ENCODE peak calls at places on chromosome 17, in five cellular contexts. G is fibroblast of lung, Y is Daoy, N is NCI-H524, U is mammary epithelial cell. D is an unnamed sample.

GRCh38 chr17:82188001-82188961 is 24.4 kb downstream of the CCDC57 start:
- DNase-seq in G (no peak), Y (no peak), N (no peak), U (no peak), D (no peak)

GRCh38 chr17:9050801-9051401 is 29.6 kb downstream of the NTN1 start:
- DNase-seq in G (no peak), Y (peak), N (no peak), U (peak), D (peak)

GRCh38 chr17:70609566-70609965 is 440.2 kb downstream of the KCNJ2 start:
- DNase-seq in G (no peak), Y (no peak), N (no peak), U (no peak), D (no peak)

GRCh38 chr17:3695129-3695722 is 729 bp downstream of the P2RX5 start:
- DNase-seq in G (no peak), Y (no peak), N (no peak), U (no peak), D (peak)

GRCh38 chr17:50074227-50074626 is 18.3 kb downstream of the ITGA3 start:
- DNase-seq in G (no peak), Y (no peak), N (no peak), U (no peak), D (no peak)

GRCh38 chr17:36942631-36943125 is 5.4 kb downstream of the LHX1 start:
- DNase-seq in G (no peak), Y (no peak), N (no peak), U (no peak), D (no peak)

GRCh38 chr17:79974786-79975497 is 60.7 kb downstream of the TBC1D16 start:
- DNase-seq in G (no peak), Y (no peak), N (no peak), U (no peak), D (no peak)

GRCh38 chr17:6070895-6071511 is 824 bp downstream of the WSCD1 start:
- DNase-seq in G (peak), Y (peak), N (no peak), U (no peak), D (peak)

GRCh38 chr17:63446218-63446980 is at the start of gene CYB561:
- DNase-seq in G (peak), Y (peak), N (peak), U (peak), D (peak)

GRCh38 chr17:17365476-17366110 is 62.4 kb downstream of the NT5M start:
- DNase-seq in G (no peak), Y (no peak), N (no peak), U (no peak), D (no peak)

GRCh38 chr17:43456661-43457361 is 27.0 kb upstream of the DHX8 start:
- DNase-seq in G (peak), Y (peak), N (peak), U (peak), D (no peak)

GRCh38 chr17:81429353-81429774 is 34.1 kb downstream of the BAHCC1 start:
- DNase-seq in G (peak), Y (peak), N (peak), U (peak), D (peak)

GRCh38 chr17:63696381-63696961 is 3.5 kb downstream of the LIMD2 start:
- DNase-seq in G (peak), Y (peak), N (peak), U (no peak), D (peak)

GRCh38 chr17:43393944-43394482 is 4.8 kb upstream of the ARL4D start:
- DNase-seq in G (peak), Y (peak), N (peak), U (peak), D (peak)

GRCh38 chr17:78896834-78897638 is 6.0 kb downstream of the CEP295NL start:
- DNase-seq in G (no peak), Y (no peak), N (no peak), U (no peak), D (no peak)

GRCh38 chr17:8649157-8650118 is 18.9 kb upstream of the MYH10 start:
- DNase-seq in G (peak), Y (peak), N (no peak), U (no peak), D (no peak)

GRCh38 chr17:39079836-39080235 is 71.6 kb downstream of the PLXDC1 start:
- DNase-seq in G (no peak), Y (no peak), N (no peak), U (no peak), D (no peak)

GRCh38 chr17:82929011-82929622 is 89.3 kb upstream of the ZNF750 start:
- DNase-seq in G (no peak), Y (no peak), N (no peak), U (no peak), D (no peak)

GRCh38 chr17:43768382-43768781 is 9.8 kb upstream of the SOST start:
- DNase-seq in G (no peak), Y (no peak), N (no peak), U (no peak), D (no peak)

GRCh38 chr17:18043491-18043890 is 4.3 kb downstream of the GID4 start:
- DNase-seq in G (peak), Y (no peak), N (no peak), U (no peak), D (peak)

GRCh38 chr17:75909812-75910274 is 5.2 kb upstream of the MRPL38 start:
- DNase-seq in G (peak), Y (no peak), N (peak), U (peak), D (no peak)

GRCh38 chr17:57420674-57421392 is 164.5 kb downstream of the MSI2 start:
- DNase-seq in G (no peak), Y (no peak), N (no peak), U (no peak), D (no peak)